ENCODE peak calls at places on chromosome 16, in eight cellular contexts. P is uterus, B is tibial artery, Y is pancreas, W is H1, E is fibroblast of lung, U is cardiac muscle cell, H is psoas muscle. X is an unnamed sample. For H3K4me1 and H3K27me3, the result is how much of the 10 kb centered on the place peaks cover.

GRCh38 chr16:17330019-17330570 is 140.7 kb downstream of the XYLT1 start:
- DNase-seq in H (no peak), Y (no peak), E (no peak), B (no peak), U (no peak), P (no peak), W (no peak), X (no peak)

GRCh38 chr16:84312783-84313382 is 18.2 kb downstream of the WFDC1 start:
- DNase-seq in E (no peak), U (peak), Y (peak), B (no peak), P (no peak), H (no peak), W (peak), X (peak)

GRCh38 chr16:58652741-58653140 is 23.1 kb upstream of the CNOT1 start:
- DNase-seq in U (peak), W (peak), B (no peak), P (no peak), H (no peak), Y (no peak), E (peak), X (no peak)

GRCh38 chr16:67902831-67903230 is 9.8 kb downstream of the PSKH1 start:
- DNase-seq in P (no peak), E (no peak), U (no peak), B (no peak), H (no peak), W (no peak), Y (no peak), X (no peak)

GRCh38 chr16:15644306-15644961 is 1.5 kb upstream of the MARF1 start:
- DNase-seq in Y (no peak), H (no peak), W (no peak), E (peak), B (no peak), P (no peak), U (no peak), X (peak)

GRCh38 chr16:17194190-17194780 is 276.5 kb downstream of the XYLT1 start:
- DNase-seq in U (peak), H (peak), B (peak), P (peak), E (peak), Y (peak), W (peak), X (peak)

GRCh38 chr16:17379121-17379571 is 91.6 kb downstream of the XYLT1 start:
- DNase-seq in U (peak), E (peak), P (peak), B (no peak), H (peak), W (no peak), Y (no peak), X (no peak)

GRCh38 chr16:29029168-29029994 is 44.5 kb downstream of the LAT start:
- DNase-seq in P (no peak), B (no peak), W (peak), Y (no peak), H (no peak), E (peak), U (peak), X (peak)

GRCh38 chr16:11871193-11871592 is 19.9 kb upstream of the RSL1D1 start:
- DNase-seq in U (peak), W (peak), Y (no peak), B (no peak), P (no peak), H (no peak), E (peak), X (no peak)

GRCh38 chr16:50040028-50040427 is 15.0 kb downstream of the CNEP1R1 start:
- DNase-seq in P (no peak), B (no peak), H (no peak), E (no peak), U (no peak), Y (no peak), W (no peak), X (no peak)

GRCh38 chr16:53355064-53355463 is 79.2 kb upstream of the RBL2 start:
- DNase-seq in B (no peak), E (no peak), U (no peak), W (no peak), Y (no peak), P (no peak), H (no peak), X (no peak)

GRCh38 chr16:68287276-68288251 is 23.2 kb downstream of the SLC7A6OS start:
- DNase-seq in Y (no peak), U (no peak), W (no peak), B (peak), E (peak), H (peak), P (peak), X (no peak)

GRCh38 chr16:53091508-53092211 is 36.9 kb downstream of the CHD9 start:
- DNase-seq in W (no peak), U (peak), E (peak), P (peak), B (peak), Y (no peak), H (peak), X (peak)

GRCh38 chr16:4496305-4496704 is 20.1 kb downstream of the HMOX2 start:
- DNase-seq in H (no peak), Y (no peak), W (no peak), E (peak), P (no peak), B (no peak), U (no peak), X (no peak)

GRCh38 chr16:20107086-20107485 is 33.4 kb upstream of the GPR139 start:
- DNase-seq in W (no peak), U (no peak), B (no peak), Y (no peak), E (no peak), P (no peak), H (no peak), X (no peak)

GRCh38 chr16:69166221-69166833 is 20.6 kb upstream of the SNTB2 start:
- DNase-seq in B (no peak), W (no peak), H (no peak), P (peak), Y (no peak), E (peak), U (peak), X (no peak)

GRCh38 chr16:27113341-27113841 is 46.7 kb downstream of the C16orf82 start:
- DNase-seq in E (no peak), B (no peak), P (no peak), W (no peak), U (no peak), H (no peak), Y (no peak), X (no peak)

GRCh38 chr16:24683847-24684493 is 45.5 kb upstream of the TNRC6A start:
- DNase-seq in B (no peak), U (no peak), H (no peak), W (no peak), P (no peak), Y (no peak), E (no peak), X (no peak)

DNA sequence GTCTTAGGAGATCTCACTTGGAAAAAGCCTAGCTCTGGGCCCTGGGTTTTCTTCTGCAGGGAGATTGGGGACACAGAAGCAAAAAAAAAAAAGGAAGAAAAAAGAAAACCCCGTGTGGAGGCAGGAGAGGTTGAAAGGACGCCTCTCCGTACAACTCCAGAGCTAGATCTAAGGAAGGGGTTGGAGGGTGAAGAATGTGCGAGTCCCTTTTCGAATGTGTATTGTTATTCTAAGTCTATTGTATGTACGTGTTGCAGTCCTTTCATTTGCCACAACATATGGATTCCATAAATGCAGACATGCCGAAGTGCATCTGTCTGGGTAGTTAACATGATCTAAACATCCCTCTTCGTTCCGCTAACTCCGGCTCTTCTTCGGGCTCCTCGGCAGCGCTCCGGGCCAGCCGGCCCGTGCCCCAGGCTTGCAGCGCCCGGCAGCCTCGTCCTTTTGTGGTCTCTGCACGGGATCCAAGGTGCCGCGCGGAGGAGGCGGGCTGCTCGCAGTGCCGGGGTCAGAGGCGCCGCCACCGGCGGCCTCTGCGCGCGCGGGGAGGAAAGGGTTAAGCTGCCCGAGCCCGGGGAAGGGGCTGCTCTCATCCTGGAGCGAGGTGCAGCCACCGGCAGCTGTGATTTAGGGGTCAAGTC is 14.8 kb upstream of the ZFHX3 start:
- DNase-seq in P (no peak), Y (no peak), H (no peak), W (no peak), E (peak), B (no peak), U (no peak), X (no peak)
- H3K4me1 ChIP-seq in P (under half), Y (under half), H (under half), W (under half), E (under half), B (under half), U (under half), X (under half)

GRCh38 chr16:87092958-87093357 is 224.2 kb downstream of the C16orf95 start:
- DNase-seq in E (no peak), P (no peak), B (no peak), W (no peak), H (no peak), Y (no peak), U (no peak), X (no peak)
- H3K27me3 ChIP-seq in E (under half), P (under half), B (under half), W (under half), H (under half), Y (under half), U (under half), X (under half)

DNA sequence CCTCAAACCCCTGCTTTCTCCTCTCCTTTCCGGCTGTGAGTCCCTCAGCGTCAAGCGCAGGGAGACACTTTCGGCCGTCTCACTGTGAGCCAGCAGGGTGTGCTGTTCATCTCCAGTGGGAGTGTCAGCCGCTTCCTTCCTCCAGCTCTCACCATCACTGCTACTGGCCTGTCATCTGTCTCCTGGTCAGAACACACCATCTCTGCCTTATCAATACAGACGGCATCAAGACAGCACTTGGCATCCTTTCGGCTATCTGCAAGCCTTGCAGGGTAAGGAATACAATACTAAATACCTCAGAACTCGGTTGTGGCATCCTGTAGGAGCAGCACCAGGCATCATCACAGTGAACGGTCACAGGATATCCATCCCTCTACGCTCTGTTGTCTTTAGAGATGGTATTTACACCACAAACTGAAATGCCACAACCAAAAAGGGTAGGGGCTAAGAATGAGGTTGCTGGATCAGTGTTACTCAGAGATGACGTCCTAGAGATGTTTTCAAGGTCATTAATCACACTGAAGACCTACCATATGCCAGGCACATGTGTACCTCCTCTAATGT is 20.7 kb upstream of the CMTM4 start:
- DNase-seq in P (no peak), H (peak), W (no peak), E (peak), B (no peak), U (no peak), Y (no peak), X (peak)
- TF ChIP-seq CTCF in P (no peak), H (peak), W (peak), E (peak), B (no peak), U (peak), Y (no peak), X (peak)

DNA sequence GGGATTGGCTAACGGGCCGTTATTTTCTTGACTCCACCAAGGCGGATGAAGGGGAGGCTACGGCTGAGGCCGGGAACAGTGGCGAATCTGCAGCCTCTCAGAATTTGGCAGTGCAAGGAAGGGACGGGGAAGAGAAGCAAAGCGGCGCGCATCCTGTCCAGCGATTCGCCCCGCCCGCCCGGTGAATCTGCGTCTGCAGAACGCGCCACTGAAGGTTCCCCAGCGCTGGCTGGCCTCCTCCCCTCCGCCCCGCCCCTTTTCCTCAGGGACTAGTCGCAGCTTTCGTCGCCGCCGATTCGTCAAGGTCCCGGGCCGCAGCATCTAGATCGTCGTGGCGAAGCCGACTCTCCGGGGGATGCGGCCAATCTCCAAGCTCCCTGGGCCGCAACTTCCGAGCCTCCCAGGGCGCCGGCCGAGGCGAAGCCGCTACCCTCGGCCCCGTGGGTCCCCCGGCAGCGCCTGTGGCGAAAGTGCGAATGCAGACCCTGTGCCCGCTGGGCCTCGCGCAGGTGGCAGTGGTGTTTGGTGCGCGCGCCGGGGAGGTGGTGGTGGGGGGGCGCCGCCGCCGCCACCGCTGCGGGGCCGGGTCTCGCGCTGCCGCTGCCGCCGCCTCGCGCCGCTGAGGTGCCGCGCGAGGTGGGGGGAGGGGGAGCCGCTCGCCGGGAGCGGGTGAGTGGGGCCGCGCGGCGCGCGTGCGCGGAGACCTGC is at the start of gene SETD1A:
- DNase-seq in Y (peak), W (no peak), E (peak), B (peak), P (peak), H (peak), U (peak), X (peak)
- H3K4me1 ChIP-seq in Y (under half), W (under half), E (under half), B (under half), P (under half), H (under half), U (under half), X (under half)

DNA sequence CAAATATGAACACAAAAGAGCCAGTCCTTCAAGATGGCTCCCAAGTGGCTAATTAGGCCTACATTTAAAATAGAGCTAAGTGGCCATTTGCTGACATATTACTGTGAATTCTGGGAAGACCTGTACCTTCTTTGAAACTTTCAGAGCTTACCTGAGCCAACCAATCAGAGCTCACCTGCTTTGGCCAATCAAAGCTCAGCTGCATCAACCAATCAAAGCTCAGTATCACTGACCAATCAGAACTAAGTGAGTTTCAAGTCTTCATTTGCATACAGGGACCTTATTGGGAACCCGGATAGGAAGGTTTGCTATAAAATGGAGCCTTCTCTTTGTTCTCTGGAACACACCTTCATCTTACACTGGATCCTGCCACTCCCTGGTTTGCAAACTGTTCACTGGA is 63.7 kb downstream of the FOXL1 start:
- DNase-seq in U (no peak), B (no peak), P (no peak), E (no peak), H (no peak), W (no peak), Y (no peak), X (no peak)
- H3K27me3 ChIP-seq in U (under half), B (under half), P (under half), E (under half), H (under half), W (under half), Y (under half), X (under half)

DNA sequence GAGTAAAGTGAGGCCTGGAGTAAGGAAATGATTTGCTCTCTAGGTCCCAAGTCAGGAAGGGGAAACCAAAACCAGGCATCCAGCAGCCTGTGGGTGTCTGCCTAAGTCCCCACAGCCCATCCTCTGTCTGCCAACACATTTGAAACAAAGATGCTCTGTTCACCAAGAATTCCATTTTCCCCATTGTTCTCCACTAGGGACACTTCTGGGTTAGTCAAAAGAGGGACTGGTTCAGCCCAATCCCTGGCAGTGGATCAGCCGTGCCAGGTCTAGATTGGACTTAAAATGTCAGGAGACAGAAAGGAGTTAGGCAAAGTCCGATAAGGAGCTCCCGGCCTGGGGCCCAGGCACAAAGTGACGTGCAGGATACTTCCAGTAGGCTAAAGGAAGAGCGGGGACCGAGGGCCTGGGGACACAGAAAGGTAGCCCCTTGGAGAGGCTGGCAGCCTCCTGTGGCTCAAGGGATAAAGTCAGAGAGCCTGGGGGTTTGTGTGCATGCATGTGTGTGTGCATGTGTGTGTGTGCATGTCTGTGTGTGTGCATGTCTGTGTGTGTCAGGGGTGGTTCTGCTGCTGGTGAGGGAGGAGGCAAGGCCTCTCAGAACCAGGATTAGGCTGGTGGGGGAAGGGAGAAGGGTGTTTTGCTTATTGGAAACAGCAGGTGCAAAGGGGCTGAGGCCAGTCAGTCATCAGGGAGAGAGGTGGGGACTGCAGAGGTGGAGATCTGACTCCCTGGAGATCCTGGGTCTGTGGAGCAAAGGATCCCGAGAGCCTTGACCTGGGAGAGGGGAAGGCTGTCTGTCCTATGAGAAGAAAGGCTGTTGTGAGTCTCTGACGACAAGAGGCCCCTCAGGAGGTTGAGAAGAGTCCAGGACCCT is 41.7 kb upstream of the IL34 start:
- DNase-seq in W (no peak), E (no peak), H (no peak), B (no peak), U (no peak), Y (no peak), P (no peak), X (no peak)
- TF ChIP-seq CTCF in W (no peak), E (no peak), H (no peak), B (no peak), U (no peak), Y (no peak), P (no peak), X (no peak)

GRCh38 chr16:55480228-55480655 is 1.2 kb downstream of the MMP2 start:
- DNase-seq in W (no peak), P (peak), U (peak), B (peak), Y (no peak), H (peak), E (peak), X (peak)
- H3K4me1 ChIP-seq in W (under half), P (under half), U (under half), B (under half), Y (under half), H (under half), E (under half), X (under half)